ENCODE peak calls at places on chromosomes 5 and 9, in four cellular contexts. V is HCT116, I is HepG2, X is K562. L is an unnamed sample.

GRCh38 chr9:124477211-124478013 is 27.2 kb downstream of the ADGRD2 start:
- DNase-seq in V (no peak), I (no peak), X (peak), L (no peak)

GRCh38 chr5:96253140-96253539 is 179.9 kb downstream of the PCSK1 start:
- DNase-seq in V (no peak), I (no peak), X (no peak), L (no peak)

GRCh38 chr9:96109718-96110351 is 192.1 kb downstream of the HSD17B3 start:
- DNase-seq in V (no peak), I (no peak), X (no peak), L (no peak)

GRCh38 chr5:159854916-159855315 is 61.4 kb upstream of the ADRA1B start:
- DNase-seq in V (no peak), I (no peak), X (no peak), L (no peak)

GRCh38 chr5:132504746-132505145 is 14.2 kb upstream of the IRF1 start:
- DNase-seq in V (no peak), I (peak), X (no peak), L (no peak)

GRCh38 chr5:169861433-169861832 is 118.9 kb downstream of the INSYN2B start:
- DNase-seq in V (no peak), I (no peak), X (no peak), L (no peak)

GRCh38 chr5:61464512-61464911 is 132.5 kb downstream of the ZSWIM6 start:
- DNase-seq in V (no peak), I (no peak), X (no peak), L (no peak)

GRCh38 chr5:82561786-82562185 is 283.6 kb upstream of the RPS23 start:
- DNase-seq in V (no peak), I (no peak), X (no peak), L (no peak)

GRCh38 chr5:56091664-56092063 is 96.9 kb upstream of the IL6ST start:
- DNase-seq in V (no peak), I (no peak), X (no peak), L (no peak)

GRCh38 chr5:175878544-175879438 is 7.4 kb downstream of the CPLX2 start:
- DNase-seq in V (no peak), I (no peak), X (peak), L (no peak)

GRCh38 chr9:122810306-122810946 is 10.5 kb downstream of the OR1K1 start:
- DNase-seq in V (peak), I (peak), X (peak), L (peak)

GRCh38 chr5:179758905-179759304 is 26.3 kb downstream of the MAML1 start:
- DNase-seq in V (no peak), I (no peak), X (no peak), L (no peak)

GRCh38 chr5:155128786-155129512 is 115.4 kb downstream of the KIF4B start:
- DNase-seq in V (no peak), I (no peak), X (no peak), L (no peak)

GRCh38 chr9:98900725-98901124 is 43.0 kb upstream of the COL15A1 start:
- DNase-seq in V (no peak), I (no peak), X (no peak), L (no peak)

GRCh38 chr5:129460951-129461815 is 1.1 kb downstream of the ADAMTS19 start:
- DNase-seq in V (no peak), I (no peak), X (peak), L (no peak)

GRCh38 chr5:173527671-173528070 is 88.8 kb downstream of the BOD1 start:
- DNase-seq in V (no peak), I (no peak), X (no peak), L (no peak)

GRCh38 chr9:90697782-90698181 is 55.2 kb upstream of the DIRAS2 start:
- DNase-seq in V (no peak), I (no peak), X (no peak), L (no peak)

GRCh38 chr5:78649816-78650561 is 1.4 kb upstream of the LHFPL2 start:
- DNase-seq in V (no peak), I (peak), X (no peak), L (no peak)

GRCh38 chr5:96252596-96252995 is 180.5 kb downstream of the PCSK1 start:
- DNase-seq in V (no peak), I (no peak), X (no peak), L (no peak)

GRCh38 chr9:107809859-107810492 is 320.4 kb upstream of the KLF4 start:
- DNase-seq in V (no peak), I (no peak), X (peak), L (no peak)

GRCh38 chr9:77952641-77953341 is 78.8 kb downstream of the GNAQ start:
- DNase-seq in V (no peak), I (no peak), X (no peak), L (no peak)

DNA sequence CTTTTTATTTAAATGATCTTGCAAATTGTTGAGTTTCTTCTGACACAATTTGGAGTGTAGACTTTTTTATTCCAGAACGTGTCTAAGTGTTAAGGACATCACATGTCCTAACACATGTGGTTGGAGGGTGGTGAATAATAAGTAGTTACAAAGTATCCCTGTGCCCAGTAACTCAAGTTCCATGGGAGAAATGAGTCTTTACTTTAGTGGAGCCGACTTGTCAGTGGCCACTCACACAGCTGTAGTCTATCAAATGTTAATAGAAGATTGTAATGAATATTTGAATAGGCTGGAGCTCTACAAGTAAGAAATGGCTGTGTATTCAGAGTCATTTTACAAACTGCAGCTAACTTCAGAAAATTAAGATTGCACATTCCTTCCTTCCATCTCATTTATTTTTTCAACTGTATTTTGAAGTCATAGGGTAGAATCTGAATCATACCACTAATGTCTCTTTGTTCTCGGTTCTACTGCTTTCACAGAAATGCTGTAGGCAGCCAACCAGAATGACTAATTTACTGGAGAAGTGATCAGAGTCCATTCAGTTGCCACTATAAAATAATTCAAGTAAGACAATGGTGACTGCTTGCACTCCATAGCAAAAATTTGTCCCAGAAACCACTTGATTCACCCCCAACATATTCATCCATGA is 394.9 kb downstream of the NR2F1-AS1 start:
- DNase-seq in V (peak), I (no peak), X (no peak), L (no peak)
- TF ChIP-seq SIN3A in V (no peak), I (no peak), X (no peak), L (no peak)

GRCh38 chr5:54360089-54360488 is 49.7 kb upstream of the ARL15 start:
- DNase-seq in V (no peak), I (no peak), X (no peak), L (no peak)
- TF ChIP-seq REST in V (no peak), I (no peak), X (no peak), L (no peak)

GRCh38 chr9:120932086-120932818 is 5.7 kb upstream of the TRAF1 start:
- DNase-seq in V (no peak), I (no peak), X (no peak), L (no peak)
- TF ChIP-seq TCF7L2 in V (no peak), I (no peak), X (no peak), L (no peak)

GRCh38 chr5:83919071-83920041 is 198.7 kb upstream of the HAPLN1 start:
- DNase-seq in V (no peak), I (no peak), X (no peak), L (no peak)
- TF ChIP-seq SIN3A in V (no peak), I (no peak), X (no peak), L (no peak)

DNA sequence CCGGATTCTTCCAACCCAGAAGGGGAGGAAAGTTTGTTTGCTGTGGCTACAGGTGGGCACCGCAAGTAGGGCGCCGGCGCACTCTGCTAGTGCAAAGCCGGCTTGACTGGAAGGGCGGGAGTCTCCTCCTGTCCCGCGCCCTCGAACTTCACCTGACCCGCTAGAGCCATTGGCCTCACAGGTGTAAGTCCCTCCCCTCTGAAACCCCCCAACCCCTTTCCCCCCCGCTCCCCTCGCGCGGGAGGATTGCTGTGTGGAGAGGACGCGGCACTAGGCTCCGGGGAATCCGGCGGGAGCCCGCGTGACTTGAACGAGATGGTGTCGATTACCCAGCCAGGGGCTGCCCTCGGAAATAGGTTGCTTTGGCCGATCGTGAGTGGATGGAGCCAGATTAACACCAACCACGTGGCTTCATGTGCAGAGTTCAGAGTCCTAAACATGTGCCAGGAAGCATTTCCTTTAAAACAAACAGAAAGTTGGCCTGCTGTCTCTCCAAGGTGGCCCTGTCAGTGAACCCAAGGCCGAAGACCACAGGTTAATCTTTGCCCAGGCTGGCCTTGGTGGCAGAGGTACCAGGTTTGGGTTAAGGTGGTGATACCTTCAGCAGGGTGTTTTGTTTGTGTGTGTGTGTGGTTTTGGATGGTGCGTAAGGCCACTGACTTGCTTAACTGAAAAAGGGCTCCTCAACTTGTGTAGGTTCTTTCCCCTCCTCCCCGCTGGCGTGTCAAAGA is 1.0 kb downstream of the IQGAP2 start:
- DNase-seq in V (no peak), I (peak), X (peak), L (no peak)
- TF ChIP-seq REST in V (no peak), I (no peak), X (no peak), L (no peak)

GRCh38 chr9:130633336-130634190 is 30.8 kb upstream of the PRDM12 start:
- DNase-seq in V (no peak), I (no peak), X (no peak), L (no peak)
- TF ChIP-seq TCF7L2 in V (no peak), I (no peak), X (no peak), L (no peak)

DNA sequence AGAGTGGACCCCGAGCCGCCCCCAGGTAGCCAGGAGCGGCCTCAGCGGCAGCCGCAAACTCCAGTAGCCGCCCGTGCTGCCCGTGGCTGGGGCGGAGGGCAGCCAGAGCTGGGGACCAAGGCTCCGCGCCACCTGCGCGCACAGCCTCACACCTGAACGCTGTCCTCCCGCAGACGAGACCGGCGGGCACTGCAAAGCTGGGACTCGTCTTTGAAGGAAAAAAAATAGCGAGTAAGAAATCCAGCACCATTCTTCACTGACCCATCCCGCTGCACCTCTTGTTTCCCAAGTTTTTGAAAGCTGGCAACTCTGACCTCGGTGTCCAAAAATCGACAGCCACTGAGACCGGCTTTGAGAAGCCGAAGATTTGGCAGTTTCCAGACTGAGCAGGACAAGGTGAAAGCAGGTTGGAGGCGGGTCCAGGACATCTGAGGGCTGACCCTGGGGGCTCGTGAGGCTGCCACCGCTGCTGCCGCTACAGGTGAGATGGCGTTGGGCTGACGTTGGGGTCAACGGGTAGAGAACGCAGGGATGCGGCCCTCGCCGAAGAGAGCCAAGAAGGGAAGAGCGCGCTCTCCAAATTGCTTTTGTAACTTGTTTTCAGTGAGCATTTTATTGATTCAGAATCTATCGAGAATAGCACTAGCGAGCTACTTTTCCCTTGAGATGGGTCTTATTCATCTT is 425 bp downstream of the PTGER4 start:
- DNase-seq in V (no peak), I (no peak), X (no peak), L (no peak)
- TF ChIP-seq SIN3A in V (no peak), I (no peak), X (no peak), L (peak)

DNA sequence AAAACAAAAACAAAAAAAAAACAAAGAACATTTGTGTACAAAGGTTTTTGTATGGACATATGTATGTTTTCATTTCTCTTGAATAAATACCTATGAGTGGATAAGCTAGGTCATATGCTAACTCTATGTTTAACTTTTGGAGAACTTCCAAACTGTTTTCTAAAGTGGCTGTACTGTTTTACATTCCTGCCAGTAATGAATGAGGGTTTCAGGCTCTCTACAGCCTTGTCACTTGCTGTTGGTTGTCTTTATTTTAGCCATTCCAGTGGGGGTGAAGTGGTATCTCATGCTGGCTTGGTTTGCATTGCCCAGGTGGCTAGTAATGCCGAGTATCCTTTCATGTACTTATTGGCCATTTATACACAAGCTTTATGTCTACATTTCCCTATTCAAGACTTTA is 9.1 kb upstream of the TRIO start:
- DNase-seq in V (no peak), I (no peak), X (no peak), L (no peak)
- TF ChIP-seq REST in V (no peak), I (no peak), X (no peak), L (no peak)

L was measured in Panc1.